ENCODE peak calls at places on chromosomes 12 and 14, in seven cellular contexts. V, P, R, T, H, X and K are unnamed samples.

GRCh38 chr12:93572712-93573551 is 457 bp downstream of the SOCS2 start:
- DNase-seq in T (peak; percentile 23), R (peak; percentile 53), V (peak; percentile 70), H (peak; percentile 58), X (peak; percentile 36), P (peak; percentile 49), K (no peak)

GRCh38 chr14:23695220-23695999 is 59.2 kb downstream of the DHRS2 start:
- DNase-seq in P (peak; percentile 12), H (peak; percentile 66), T (no peak), X (peak; percentile 66), V (peak; percentile 40), R (peak; percentile 37), K (no peak)

GRCh38 chr12:105267711-105268110 is 31.7 kb upstream of the APPL2 start:
- DNase-seq in X (no peak), T (peak; percentile 40), P (no peak), R (no peak), V (no peak), H (no peak), K (no peak)

GRCh38 chr12:14771651-14772137 is 31.6 kb downstream of the WBP11 start:
- DNase-seq in H (no peak), T (no peak), R (peak; percentile 69), P (no peak), V (no peak), X (no peak), K (no peak)

GRCh38 chr12:130161261-130162231 is 718 bp upstream of the FZD10 start:
- DNase-seq in V (peak; percentile 41), H (peak; percentile 74), P (peak; percentile 36), X (no peak), R (peak; percentile 88), T (no peak), K (no peak)

GRCh38 chr12:82527165-82527780 is 159.4 kb upstream of the TMTC2 start:
- DNase-seq in V (no peak), R (peak; percentile 71), H (no peak), P (peak; percentile 69), X (peak; percentile 69), T (peak; percentile 64), K (peak; percentile 37)

GRCh38 chr12:42482820-42483533 is 106.6 kb downstream of the PRICKLE1 start:
- DNase-seq in T (peak; percentile 65), R (peak; percentile 94), H (peak; percentile 91), X (peak; percentile 78), P (peak; percentile 71), V (peak; percentile 94), K (no peak)

GRCh38 chr14:100555436-100556067 is 31.7 kb downstream of the BEGAIN start:
- DNase-seq in X (no peak), T (no peak), P (no peak), H (no peak), V (no peak), R (no peak), K (no peak)

GRCh38 chr12:110366474-110367208 is 36.9 kb downstream of the ANAPC7 start:
- DNase-seq in V (no peak), T (no peak), H (no peak), R (no peak), X (no peak), P (no peak), K (no peak)

GRCh38 chr14:103880334-103880985 is 33.1 kb upstream of the PPP1R13B start:
- DNase-seq in T (peak; percentile 51), X (peak; percentile 43), P (peak; percentile 72), V (no peak), H (peak; percentile 90), R (peak; percentile 24), K (peak; percentile 34)

GRCh38 chr12:5505116-5505515 is 73.2 kb downstream of the NTF3 start:
- DNase-seq in R (no peak), X (no peak), H (no peak), T (no peak), V (no peak), P (no peak), K (no peak)

GRCh38 chr12:93847517-93848452 is 170.6 kb downstream of the CRADD start:
- DNase-seq in P (no peak), H (no peak), R (no peak), X (no peak), V (no peak), T (no peak), K (no peak)

GRCh38 chr14:102034301-102034700 is 52.5 kb downstream of the HSP90AA1 start:
- DNase-seq in H (no peak), X (no peak), T (no peak), R (no peak), P (no peak), V (no peak), K (no peak)

GRCh38 chr12:71639341-71639760 is 24.3 kb downstream of the ZFC3H1 start:
- DNase-seq in T (no peak), P (no peak), V (no peak), R (peak; percentile 4), X (no peak), H (no peak), K (no peak)

GRCh38 chr14:102591372-102591943 is 991 bp upstream of the RCOR1 start:
- DNase-seq in V (peak; percentile 53), P (peak; percentile 54), X (peak; percentile 39), H (peak; percentile 78), R (peak; percentile 70), T (peak; percentile 29), K (no peak)

GRCh38 chr12:131896080-131896810 is 1.8 kb downstream of the ULK1 start:
- DNase-seq in V (peak; percentile 90), P (peak; percentile 95), R (peak; percentile 91), X (peak; percentile 93), H (peak; percentile 96), T (peak; percentile 89), K (peak; percentile 65)

GRCh38 chr12:95790912-95791849 is 617 bp upstream of the NTN4 start:
- DNase-seq in T (peak; percentile 22), V (peak; percentile 29), X (peak; percentile 46), P (peak; percentile 39), R (peak; percentile 57), H (peak; percentile 63), K (no peak)

GRCh38 chr12:45268672-45269406 is 52.9 kb downstream of the ANO6 start:
- DNase-seq in H (peak; percentile 80), R (peak; percentile 11), V (no peak), X (peak; percentile 99), P (peak; percentile 54), T (peak; percentile 82), K (no peak)
- TF ChIP-seq CTCF in H (no peak), R (peak; percentile 52), V (no peak), X (peak; percentile 63), P (no peak), T (peak; percentile 61), K (peak; percentile 40)

GRCh38 chr12:109186993-109187653 is 70.7 kb downstream of the ACACB start:
- DNase-seq in R (no peak), H (no peak), P (no peak), X (no peak), T (no peak), V (no peak), K (no peak)

GRCh38 chr12:109189291-109189690 is 72.9 kb downstream of the ACACB start:
- DNase-seq in V (no peak), X (no peak), P (no peak), T (no peak), R (no peak), H (no peak), K (no peak)

GRCh38 chr12:109182041-109182839 is 65.9 kb downstream of the ACACB start:
- DNase-seq in X (no peak), R (no peak), T (no peak), V (no peak), H (no peak), P (no peak), K (no peak)

GRCh38 chr12:109188108-109188712 is 71.8 kb downstream of the ACACB start:
- DNase-seq in T (no peak), X (no peak), P (no peak), V (no peak), H (no peak), R (no peak), K (no peak)

GRCh38 chr12:109185441-109185840 is 69.1 kb downstream of the ACACB start:
- DNase-seq in H (no peak), P (no peak), R (no peak), T (no peak), X (no peak), V (no peak), K (no peak)
- TF ChIP-seq CTCF in H (no peak), P (no peak), R (no peak), T (no peak), X (no peak), V (no peak), K (no peak)

DNA sequence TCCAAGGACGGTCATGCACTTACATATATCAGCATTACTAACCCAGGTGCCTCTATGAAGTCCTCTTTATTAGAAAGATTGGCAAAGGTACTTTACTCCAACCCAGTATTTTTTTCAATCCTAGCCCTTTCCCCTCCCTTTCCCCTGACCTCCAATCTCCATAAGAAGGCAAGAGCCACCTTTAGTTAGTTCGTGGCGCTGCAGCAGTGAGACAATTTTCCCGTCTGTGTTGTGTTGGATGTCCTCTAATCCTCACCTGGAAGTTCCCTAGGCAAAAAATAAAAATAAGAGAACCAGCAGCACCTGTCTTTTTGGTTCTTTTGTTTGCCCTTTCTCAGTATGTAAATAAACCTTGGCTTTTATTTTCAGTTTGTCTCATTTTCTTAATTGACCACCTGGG is 439.6 kb upstream of the LRFN5 start:
- DNase-seq in H (no peak), T (no peak), P (no peak), R (peak; percentile 2), V (no peak), X (no peak), K (no peak)
- TF ChIP-seq CTCF in H (no peak), T (no peak), P (no peak), R (peak; percentile 8), V (no peak), X (no peak), K (no peak)

GRCh38 chr14:96040836-96041371 is 1.7 kb downstream of the C14orf132 start:
- DNase-seq in H (no peak), X (no peak), P (no peak), V (no peak), R (no peak), T (peak; percentile 66), K (no peak)

GRCh38 chr14:96038920-96039632 is at the start of gene C14orf132:
- DNase-seq in R (peak; percentile 75), T (peak; percentile 48), V (peak; percentile 83), H (peak; percentile 67), X (peak; percentile 33), P (peak; percentile 66), K (no peak)

GRCh38 chr14:96037891-96038557 is 1.1 kb upstream of the C14orf132 start:
- DNase-seq in V (peak; percentile 30), X (no peak), R (no peak), P (peak; percentile 31), H (no peak), T (no peak), K (no peak)

GRCh38 chr14:96038558-96038919 is 623 bp upstream of the C14orf132 start:
- DNase-seq in X (peak; percentile 3), V (no peak), R (peak; percentile 38), T (no peak), P (no peak), H (no peak), K (no peak)

DNA sequence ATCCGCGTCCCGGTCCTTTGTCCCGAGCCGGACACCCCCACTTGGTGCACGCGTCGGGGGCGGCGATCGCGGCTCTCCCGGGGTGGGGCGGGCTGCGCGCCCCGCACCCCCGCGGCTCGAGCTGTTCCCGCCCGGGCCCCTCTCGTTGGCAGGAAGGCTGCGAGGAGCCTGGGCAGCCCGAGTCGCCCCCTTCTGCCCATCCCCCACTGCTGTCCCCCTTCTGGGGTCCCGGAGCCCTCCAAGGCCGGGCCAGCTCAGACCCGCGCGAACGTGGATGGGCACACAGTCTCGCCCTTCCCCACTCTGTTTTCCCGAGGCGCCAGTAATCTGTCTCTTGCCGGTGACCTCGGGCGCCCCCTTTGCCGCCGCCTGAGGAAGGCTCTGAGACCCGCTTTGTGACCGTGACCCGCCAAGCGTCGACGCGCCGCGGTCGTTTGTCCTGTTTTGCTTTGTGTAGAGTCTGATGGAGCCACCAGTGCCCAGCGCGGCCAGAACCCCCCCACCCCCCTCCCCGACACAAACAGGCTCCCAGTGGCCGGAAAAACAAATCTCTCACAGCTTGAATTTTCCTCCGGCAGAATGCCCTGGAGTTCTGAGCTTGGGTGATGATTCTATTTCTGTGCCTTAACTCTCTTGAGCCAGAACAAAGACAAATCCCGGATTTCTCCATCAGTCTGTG is 610 bp downstream of the C14orf132 start:
- DNase-seq in X (peak; percentile 14), T (peak; percentile 16), V (peak; percentile 75), R (peak; percentile 69), P (no peak), H (no peak), K (no peak)
- TF ChIP-seq CTCF in X (no peak), T (peak; percentile 8), V (no peak), R (peak; percentile 52), P (no peak), H (no peak), K (peak; percentile 25)